ENCODE peak calls at places on chromosomes 11 and 22, in four cellular contexts. A is keratinocyte, M is endothelial cell, T is cerebellar cortex. R is an unnamed sample.

GRCh38 chr11:3981084-3981633 is 113.4 kb upstream of the RRM1 start:
- DNase-seq in A (no peak), M (no peak), T (no peak), R (no peak)

GRCh38 chr11:123454060-123454651 is 24.1 kb downstream of the GRAMD1B start:
- DNase-seq in A (peak; percentile 17), M (peak; percentile 9), T (no peak), R (no peak)

GRCh38 chr11:111417766-111418435 is 38.8 kb upstream of the POU2AF1 start:
- DNase-seq in A (no peak), M (no peak), T (no peak), R (peak; percentile 84)

GRCh38 chr11:16099501-16099900 is 256.8 kb downstream of the SOX6 start:
- DNase-seq in A (no peak), M (no peak), T (no peak), R (no peak)

GRCh38 chr22:35777335-35777975 is 59.8 kb downstream of the APOL5 start:
- DNase-seq in A (peak; percentile 13), M (no peak), T (no peak), R (no peak)

GRCh38 chr11:92266821-92267220 is 42.2 kb downstream of the FAT3 start:
- DNase-seq in A (no peak), M (no peak), T (no peak), R (no peak)

GRCh38 chr11:9219572-9219971 is 45.6 kb downstream of the DENND5A start:
- DNase-seq in A (no peak), M (no peak), T (no peak), R (no peak)

GRCh38 chr11:100105605-100106358 is 581.3 kb upstream of the ARHGAP42 start:
- DNase-seq in A (no peak), M (no peak), T (no peak), R (no peak)

GRCh38 chr11:133181672-133182071 is 350.6 kb downstream of the OPCML start:
- DNase-seq in A (no peak), M (no peak), T (no peak), R (no peak)

GRCh38 chr11:118886681-118887111 is 3.0 kb downstream of the CXCR5 start:
- DNase-seq in A (no peak), M (no peak), T (no peak), R (no peak)

R was measured in testis.